ENCODE peak calls at places on chromosomes 3 and 15, in five cellular contexts. One of them, this sample, is unnamed.

GRCh38 chr15:98581715-98582114 is 66.6 kb upstream of the IGF1R start:
- DNase-seq in activated CD4-positive, alpha-beta memory T cell treated with anti-CD3 and anti-CD28 coated beads, Interleukin-2, amount 10 ng/mL, durations not matched to agents 7 days and 5 days: no peak
- DNase-seq in MM.1S: no peak
- DNase-seq in germinal center: no peak
- DNase-seq in NCI-H1105: no peak
- DNase-seq in this sample: no peak

GRCh38 chr3:171574556-171575240 is 114.5 kb upstream of the TNIK start:
- DNase-seq in activated CD4-positive, alpha-beta memory T cell treated with anti-CD3 and anti-CD28 coated beads, Interleukin-2, amount 10 ng/mL, durations not matched to agents 7 days and 5 days: no peak
- DNase-seq in MM.1S: no peak
- DNase-seq in germinal center: no peak
- DNase-seq in NCI-H1105: no peak
- DNase-seq in this sample: no peak

GRCh38 chr15:94667109-94667508 is 435.7 kb downstream of the MCTP2 start:
- DNase-seq in MM.1S: no peak
- DNase-seq in NCI-H1105: no peak
- DNase-seq in germinal center: no peak
- DNase-seq in activated CD4-positive, alpha-beta memory T cell treated with anti-CD3 and anti-CD28 coated beads, Interleukin-2, amount 10 ng/mL, durations not matched to agents 7 days and 5 days: no peak
- DNase-seq in this sample: no peak

GRCh38 chr15:86054338-86054737 is 25.3 kb upstream of the AGBL1 start:
- DNase-seq in MM.1S: no peak
- DNase-seq in germinal center: no peak
- DNase-seq in activated CD4-positive, alpha-beta memory T cell treated with anti-CD3 and anti-CD28 coated beads, Interleukin-2, amount 10 ng/mL, durations not matched to agents 7 days and 5 days: no peak
- DNase-seq in NCI-H1105: no peak
- DNase-seq in this sample: no peak

GRCh38 chr3:155323063-155323666 is 29.7 kb upstream of the STRIT1 start:
- DNase-seq in germinal center: peak
- DNase-seq in MM.1S: peak
- DNase-seq in activated CD4-positive, alpha-beta memory T cell treated with anti-CD3 and anti-CD28 coated beads, Interleukin-2, amount 10 ng/mL, durations not matched to agents 7 days and 5 days: no peak
- DNase-seq in NCI-H1105: peak
- DNase-seq in this sample: no peak

GRCh38 chr3:70824078-70824477 is 511.6 kb upstream of the MDFIC2 start:
- DNase-seq in activated CD4-positive, alpha-beta memory T cell treated with anti-CD3 and anti-CD28 coated beads, Interleukin-2, amount 10 ng/mL, durations not matched to agents 7 days and 5 days: no peak
- DNase-seq in germinal center: no peak
- DNase-seq in MM.1S: no peak
- DNase-seq in NCI-H1105: no peak
- DNase-seq in this sample: no peak

GRCh38 chr3:146540978-146541377 is 3.4 kb downstream of the PLSCR1 start:
- DNase-seq in NCI-H1105: no peak
- DNase-seq in germinal center: no peak
- DNase-seq in MM.1S: no peak
- DNase-seq in activated CD4-positive, alpha-beta memory T cell treated with anti-CD3 and anti-CD28 coated beads, Interleukin-2, amount 10 ng/mL, durations not matched to agents 7 days and 5 days: no peak
- DNase-seq in this sample: no peak

GRCh38 chr3:37872413-37873160 is 10.9 kb downstream of the CTDSPL start:
- DNase-seq in NCI-H1105: no peak
- DNase-seq in activated CD4-positive, alpha-beta memory T cell treated with anti-CD3 and anti-CD28 coated beads, Interleukin-2, amount 10 ng/mL, durations not matched to agents 7 days and 5 days: no peak
- DNase-seq in germinal center: no peak
- DNase-seq in MM.1S: no peak
- DNase-seq in this sample: no peak

GRCh38 chr3:126285369-126285768 is 71.8 kb downstream of the KLF15 start:
- DNase-seq in germinal center: no peak
- DNase-seq in NCI-H1105: no peak
- DNase-seq in activated CD4-positive, alpha-beta memory T cell treated with anti-CD3 and anti-CD28 coated beads, Interleukin-2, amount 10 ng/mL, durations not matched to agents 7 days and 5 days: no peak
- DNase-seq in MM.1S: no peak
- DNase-seq in this sample: no peak

GRCh38 chr3:9130318-9131110 is 118.9 kb downstream of the SRGAP3 start:
- DNase-seq in MM.1S: no peak
- DNase-seq in activated CD4-positive, alpha-beta memory T cell treated with anti-CD3 and anti-CD28 coated beads, Interleukin-2, amount 10 ng/mL, durations not matched to agents 7 days and 5 days: no peak
- DNase-seq in NCI-H1105: no peak
- DNase-seq in germinal center: no peak
- DNase-seq in this sample: no peak

GRCh38 chr15:73517566-73517965 is 74.6 kb downstream of the REC114 start:
- DNase-seq in MM.1S: no peak
- DNase-seq in NCI-H1105: no peak
- DNase-seq in germinal center: no peak
- DNase-seq in activated CD4-positive, alpha-beta memory T cell treated with anti-CD3 and anti-CD28 coated beads, Interleukin-2, amount 10 ng/mL, durations not matched to agents 7 days and 5 days: no peak
- DNase-seq in this sample: no peak

GRCh38 chr3:15271785-15272381 is 60.5 kb downstream of the SH3BP5 start:
- DNase-seq in NCI-H1105: no peak
- DNase-seq in MM.1S: no peak
- DNase-seq in activated CD4-positive, alpha-beta memory T cell treated with anti-CD3 and anti-CD28 coated beads, Interleukin-2, amount 10 ng/mL, durations not matched to agents 7 days and 5 days: peak
- DNase-seq in germinal center: peak
- DNase-seq in this sample: peak

GRCh38 chr15:39125904-39126303 is 455.0 kb upstream of the THBS1 start:
- DNase-seq in activated CD4-positive, alpha-beta memory T cell treated with anti-CD3 and anti-CD28 coated beads, Interleukin-2, amount 10 ng/mL, durations not matched to agents 7 days and 5 days: peak
- DNase-seq in NCI-H1105: no peak
- DNase-seq in germinal center: peak
- DNase-seq in MM.1S: peak
- DNase-seq in this sample: no peak

GRCh38 chr3:110710605-110711004 is 361.0 kb upstream of the NECTIN3 start:
- DNase-seq in NCI-H1105: no peak
- DNase-seq in activated CD4-positive, alpha-beta memory T cell treated with anti-CD3 and anti-CD28 coated beads, Interleukin-2, amount 10 ng/mL, durations not matched to agents 7 days and 5 days: no peak
- DNase-seq in MM.1S: no peak
- DNase-seq in germinal center: no peak
- DNase-seq in this sample: no peak

GRCh38 chr3:47515864-47516319 is 2.4 kb upstream of the ELP6 start:
- DNase-seq in MM.1S: no peak
- DNase-seq in NCI-H1105: no peak
- DNase-seq in activated CD4-positive, alpha-beta memory T cell treated with anti-CD3 and anti-CD28 coated beads, Interleukin-2, amount 10 ng/mL, durations not matched to agents 7 days and 5 days: no peak
- DNase-seq in germinal center: no peak
- DNase-seq in this sample: no peak

GRCh38 chr15:81825136-81825535 is 220.7 kb downstream of the MEX3B start:
- DNase-seq in germinal center: no peak
- DNase-seq in activated CD4-positive, alpha-beta memory T cell treated with anti-CD3 and anti-CD28 coated beads, Interleukin-2, amount 10 ng/mL, durations not matched to agents 7 days and 5 days: no peak
- DNase-seq in NCI-H1105: no peak
- DNase-seq in MM.1S: no peak
- DNase-seq in this sample: no peak

GRCh38 chr3:160133757-160134156 is 91.5 kb upstream of the C3orf80 start:
- DNase-seq in MM.1S: no peak
- DNase-seq in NCI-H1105: no peak
- DNase-seq in activated CD4-positive, alpha-beta memory T cell treated with anti-CD3 and anti-CD28 coated beads, Interleukin-2, amount 10 ng/mL, durations not matched to agents 7 days and 5 days: no peak
- DNase-seq in germinal center: no peak
- DNase-seq in this sample: no peak

GRCh38 chr15:29055876-29056275 is 170.1 kb downstream of the APBA2 start:
- DNase-seq in activated CD4-positive, alpha-beta memory T cell treated with anti-CD3 and anti-CD28 coated beads, Interleukin-2, amount 10 ng/mL, durations not matched to agents 7 days and 5 days: no peak
- DNase-seq in germinal center: no peak
- DNase-seq in MM.1S: no peak
- DNase-seq in NCI-H1105: no peak
- DNase-seq in this sample: no peak

GRCh38 chr15:25408428-25408827 is 30.4 kb downstream of the UBE3A start:
- DNase-seq in germinal center: no peak
- DNase-seq in activated CD4-positive, alpha-beta memory T cell treated with anti-CD3 and anti-CD28 coated beads, Interleukin-2, amount 10 ng/mL, durations not matched to agents 7 days and 5 days: no peak
- DNase-seq in MM.1S: no peak
- DNase-seq in NCI-H1105: no peak
- DNase-seq in this sample: no peak

GRCh38 chr15:68353418-68354145 is 76.0 kb downstream of the FEM1B start:
- DNase-seq in NCI-H1105: no peak
- DNase-seq in MM.1S: no peak
- DNase-seq in activated CD4-positive, alpha-beta memory T cell treated with anti-CD3 and anti-CD28 coated beads, Interleukin-2, amount 10 ng/mL, durations not matched to agents 7 days and 5 days: no peak
- DNase-seq in germinal center: no peak
- DNase-seq in this sample: no peak

GRCh38 chr15:98948456-98948855 is 59.1 kb downstream of the PGPEP1L start:
- DNase-seq in NCI-H1105: no peak
- DNase-seq in MM.1S: no peak
- DNase-seq in germinal center: no peak
- DNase-seq in activated CD4-positive, alpha-beta memory T cell treated with anti-CD3 and anti-CD28 coated beads, Interleukin-2, amount 10 ng/mL, durations not matched to agents 7 days and 5 days: no peak
- DNase-seq in this sample: no peak

GRCh38 chr3:123658118-123658859 is 73.4 kb upstream of the HACD2 start:
- DNase-seq in NCI-H1105: no peak
- DNase-seq in germinal center: no peak
- DNase-seq in activated CD4-positive, alpha-beta memory T cell treated with anti-CD3 and anti-CD28 coated beads, Interleukin-2, amount 10 ng/mL, durations not matched to agents 7 days and 5 days: no peak
- DNase-seq in MM.1S: no peak
- DNase-seq in this sample: no peak

GRCh38 chr3:42709621-42710020 is 7.0 kb upstream of the HHATL start:
- DNase-seq in MM.1S: no peak
- DNase-seq in germinal center: no peak
- DNase-seq in NCI-H1105: no peak
- DNase-seq in activated CD4-positive, alpha-beta memory T cell treated with anti-CD3 and anti-CD28 coated beads, Interleukin-2, amount 10 ng/mL, durations not matched to agents 7 days and 5 days: peak
- DNase-seq in this sample: no peak

GRCh38 chr3:73255609-73256029 is 194.2 kb downstream of the EBLN2 start:
- DNase-seq in activated CD4-positive, alpha-beta memory T cell treated with anti-CD3 and anti-CD28 coated beads, Interleukin-2, amount 10 ng/mL, durations not matched to agents 7 days and 5 days: no peak
- DNase-seq in NCI-H1105: peak
- DNase-seq in germinal center: no peak
- DNase-seq in MM.1S: no peak
- DNase-seq in this sample: no peak

GRCh38 chr3:8589880-8590556 is 54.6 kb downstream of the SSUH2 start:
- DNase-seq in NCI-H1105: no peak
- DNase-seq in MM.1S: no peak
- DNase-seq in germinal center: no peak
- DNase-seq in activated CD4-positive, alpha-beta memory T cell treated with anti-CD3 and anti-CD28 coated beads, Interleukin-2, amount 10 ng/mL, durations not matched to agents 7 days and 5 days: no peak
- DNase-seq in this sample: no peak

GRCh38 chr15:38683382-38684242 is 119.0 kb upstream of the RASGRP1 start:
- DNase-seq in activated CD4-positive, alpha-beta memory T cell treated with anti-CD3 and anti-CD28 coated beads, Interleukin-2, amount 10 ng/mL, durations not matched to agents 7 days and 5 days: peak
- DNase-seq in NCI-H1105: peak
- DNase-seq in germinal center: peak
- DNase-seq in MM.1S: peak
- DNase-seq in this sample: peak

This sample was measured in effector CD4-positive, alpha-beta T cell.